ENCODE peak calls at places on chromosomes 1 and 21, in seven cellular contexts. S is prostate gland, U is LoVo, Q is GM23338, V is fibroblast of lung, M is mucosa of descending colon, A is NCI-H524 treated with DMSO at 0.1 percent for 48 hours. I is an unnamed sample.

GRCh38 chr1:61825398-61825797 is 83.1 kb downstream of the PATJ start:
- DNase-seq in S (peak; percentile 59), U (no peak), Q (no peak), V (peak; percentile 33), M (no peak), A (no peak), I (no peak)

GRCh38 chr1:118821801-118822200 is 166.3 kb downstream of the TBX15 start:
- DNase-seq in S (no peak), U (no peak), Q (no peak), V (no peak), M (no peak), A (no peak), I (no peak)

GRCh38 chr1:244137725-244138124 is 86.6 kb downstream of the ZBTB18 start:
- DNase-seq in S (no peak), U (no peak), Q (no peak), V (peak; percentile 90), M (no peak), A (no peak), I (no peak)

GRCh38 chr1:43058545-43059360 is 100.1 kb upstream of the SLC2A1 start:
- DNase-seq in S (no peak), U (no peak), Q (peak; percentile 26), V (peak; percentile 60), M (no peak), A (no peak), I (no peak)

GRCh38 chr1:154783976-154784375 is 86.1 kb downstream of the KCNN3 start:
- DNase-seq in S (no peak), U (no peak), Q (no peak), V (no peak), M (no peak), A (no peak), I (no peak)

GRCh38 chr1:207346562-207346912 is 25.1 kb downstream of the CD55 start:
- DNase-seq in S (no peak), U (no peak), Q (no peak), V (no peak), M (no peak), A (no peak), I (no peak)

GRCh38 chr1:46466477-46467182 is 23.0 kb upstream of the DMBX1 start:
- DNase-seq in S (no peak), U (no peak), Q (peak; percentile 83), V (peak; percentile 31), M (no peak), A (peak; percentile 52), I (no peak)

GRCh38 chr1:149848811-149849210 is 50.6 kb upstream of the BOLA1 start:
- DNase-seq in S (peak; percentile 3), U (no peak), Q (peak; percentile 3), V (no peak), M (peak; percentile 0), A (peak; percentile 64), I (no peak)

GRCh38 chr1:156172696-156173470 is 19.5 kb downstream of the SEMA4A start:
- DNase-seq in S (no peak), U (no peak), Q (peak; percentile 66), V (no peak), M (no peak), A (no peak), I (no peak)

GRCh38 chr1:240232548-240232947 is 140.9 kb downstream of the FMN2 start:
- DNase-seq in S (no peak), U (no peak), Q (no peak), V (peak; percentile 75), M (no peak), A (no peak), I (no peak)

GRCh38 chr1:81472387-81472786 is 328.3 kb upstream of the ADGRL2 start:
- DNase-seq in S (no peak), U (no peak), Q (peak; percentile 24), V (no peak), M (no peak), A (no peak), I (no peak)

GRCh38 chr1:161962094-161962887 is 61.4 kb downstream of the OLFML2B start:
- DNase-seq in S (no peak), U (peak; percentile 1), Q (no peak), V (peak; percentile 91), M (no peak), A (no peak), I (no peak)

GRCh38 chr1:37661401-37661800 is 26.7 kb upstream of the RSPO1 start:
- DNase-seq in S (no peak), U (no peak), Q (no peak), V (no peak), M (no peak), A (no peak), I (no peak)

GRCh38 chr1:206559661-206559995 is 52.3 kb downstream of the RASSF5 start:
- DNase-seq in S (no peak), U (no peak), Q (no peak), V (no peak), M (no peak), A (no peak), I (no peak)

GRCh38 chr21:33828083-33828482 is 87.5 kb downstream of the ATP5PO start:
- DNase-seq in S (no peak), U (no peak), Q (no peak), V (no peak), M (no peak), A (no peak), I (no peak)

GRCh38 chr1:71521655-71522264 is 440.9 kb upstream of the ZRANB2 start:
- DNase-seq in S (peak; percentile 21), U (peak; percentile 27), Q (peak; percentile 54), V (peak; percentile 32), M (peak; percentile 88), A (no peak), I (no peak)

GRCh38 chr1:60947367-60947766 is 135.0 kb upstream of the NFIA start:
- DNase-seq in S (no peak), U (no peak), Q (no peak), V (no peak), M (no peak), A (no peak), I (no peak)

GRCh38 chr1:172005856-172006255 is 164.6 kb downstream of the DNM3 start:
- DNase-seq in S (no peak), U (peak; percentile 17), Q (no peak), V (peak; percentile 91), M (no peak), A (no peak), I (no peak)

GRCh38 chr1:164768045-164768402 is 209.0 kb downstream of the PBX1 start:
- DNase-seq in S (no peak), U (no peak), Q (no peak), V (peak; percentile 58), M (no peak), A (no peak), I (no peak)

GRCh38 chr1:3337798-3338724 is 116.4 kb upstream of the ARHGEF16 start:
- DNase-seq in S (no peak), U (no peak), Q (no peak), V (no peak), M (no peak), A (no peak), I (no peak)

GRCh38 chr1:206496131-206496793 is 11.1 kb upstream of the RASSF5 start:
- DNase-seq in S (no peak), U (no peak), Q (no peak), V (no peak), M (no peak), A (no peak), I (no peak)

GRCh38 chr21:33760641-33761103 is 118.4 kb downstream of the ITSN1 start:
- DNase-seq in S (no peak), U (no peak), Q (no peak), V (peak; percentile 79), M (no peak), A (no peak), I (no peak)

GRCh38 chr1:153071511-153071910 is at the start of gene SPRR2B:
- DNase-seq in S (no peak), U (no peak), Q (no peak), V (no peak), M (no peak), A (no peak), I (no peak)

GRCh38 chr1:175287377-175287776 is 94.8 kb upstream of the KIAA0040 start:
- DNase-seq in S (no peak), U (no peak), Q (peak; percentile 30), V (no peak), M (peak; percentile 4), A (no peak), I (no peak)

GRCh38 chr1:115537415-115537814 is 104.4 kb upstream of the VANGL1 start:
- DNase-seq in S (no peak), U (no peak), Q (no peak), V (peak; percentile 33), M (no peak), A (no peak), I (no peak)

GRCh38 chr1:75765697-75766355 is 20.2 kb upstream of the RABGGTB start:
- DNase-seq in S (no peak), U (no peak), Q (no peak), V (peak; percentile 92), M (no peak), A (no peak), I (no peak)

GRCh38 chr1:231242516-231243198 is 1.6 kb downstream of the GNPAT start:
- DNase-seq in S (no peak), U (no peak), Q (no peak), V (peak; percentile 24), M (no peak), A (no peak), I (no peak)

GRCh38 chr1:191641420-191642215 is 516.6 kb upstream of the RGS18 start:
- DNase-seq in S (no peak), U (peak; percentile 16), Q (no peak), V (peak; percentile 83), M (no peak), A (no peak), I (no peak)

GRCh38 chr1:245155186-245156040 is 628 bp downstream of the KIF26B start:
- DNase-seq in S (no peak), U (peak; percentile 35), Q (peak; percentile 60), V (peak; percentile 40), M (peak; percentile 8), A (no peak), I (no peak)

GRCh38 chr21:31634993-31635392 is 24.5 kb upstream of the SOD1 start:
- DNase-seq in S (no peak), U (no peak), Q (no peak), V (no peak), M (no peak), A (no peak), I (no peak)

I was measured in vagina.